ENCODE peak calls at places on chromosomes 13 and 19, in eight cellular contexts. E, S, J, W, K, I, U and M are unnamed samples.

GRCh38 chr19:18672044-18672451 is 11.4 kb upstream of the CRTC1 start:
- DNase-seq in E (no peak), S (no peak), J (no peak), W (no peak), K (no peak), I (no peak), U (no peak), M (no peak)

GRCh38 chr19:1503089-1503924 is 9.5 kb downstream of the ADAMTSL5 start:
- DNase-seq in E (peak; percentile 84), S (no peak), J (no peak), W (peak; percentile 82), K (no peak), I (no peak), U (peak; percentile 51), M (peak; percentile 41)

GRCh38 chr19:19256072-19256969 is 16.8 kb downstream of the TM6SF2 start:
- DNase-seq in E (no peak), S (no peak), J (no peak), W (no peak), K (no peak), I (no peak), U (no peak), M (no peak)

GRCh38 chr13:48096670-48097069 is 1.8 kb upstream of the MED4 start:
- DNase-seq in E (no peak), S (no peak), J (no peak), W (no peak), K (no peak), I (no peak), U (no peak), M (no peak)

GRCh38 chr13:91381371-91381770 is 17.1 kb upstream of the GPC5 start:
- DNase-seq in E (peak; percentile 38), S (no peak), J (no peak), W (no peak), K (no peak), I (no peak), U (no peak), M (no peak)

GRCh38 chr13:24709186-24709913 is 29.1 kb downstream of the ATP12A start:
- DNase-seq in E (no peak), S (no peak), J (no peak), W (no peak), K (no peak), I (no peak), U (peak; percentile 69), M (peak; percentile 49)

GRCh38 chr19:49677901-49678674 is 1.0 kb downstream of the PRMT1 start:
- DNase-seq in E (peak; percentile 89), S (peak; percentile 72), J (peak; percentile 74), W (peak; percentile 84), K (peak; percentile 93), I (peak; percentile 76), U (peak; percentile 77), M (peak; percentile 77)

GRCh38 chr13:62512194-62513141 is 1096.8 kb upstream of the PCDH20 start:
- DNase-seq in E (peak; percentile 66), S (peak; percentile 20), J (no peak), W (peak; percentile 28), K (peak; percentile 30), I (peak; percentile 39), U (no peak), M (no peak)

GRCh38 chr19:5032101-5032967 is 63.4 kb downstream of the KDM4B start:
- DNase-seq in E (no peak), S (no peak), J (no peak), W (no peak), K (no peak), I (no peak), U (no peak), M (no peak)

GRCh38 chr13:93060144-93060543 is 166.5 kb upstream of the GPC6 start:
- DNase-seq in E (no peak), S (no peak), J (no peak), W (no peak), K (no peak), I (no peak), U (no peak), M (no peak)

GRCh38 chr13:70960841-70961443 is 852.7 kb upstream of the KLHL1 start:
- DNase-seq in E (peak; percentile 44), S (no peak), J (no peak), W (no peak), K (peak; percentile 29), I (no peak), U (no peak), M (no peak)

GRCh38 chr13:33908111-33908510 is 90.2 kb downstream of the RFC3 start:
- DNase-seq in E (no peak), S (no peak), J (no peak), W (no peak), K (no peak), I (no peak), U (no peak), M (no peak)

GRCh38 chr13:44884076-44884729 is 105.1 kb downstream of the NUFIP1 start:
- DNase-seq in E (no peak), S (no peak), J (no peak), W (no peak), K (no peak), I (no peak), U (no peak), M (no peak)

GRCh38 chr19:45800009-45800553 is 7.4 kb upstream of the DMWD start:
- DNase-seq in E (peak; percentile 54), S (no peak), J (no peak), W (no peak), K (no peak), I (no peak), U (no peak), M (no peak)

GRCh38 chr19:38183227-38183914 is 40.7 kb downstream of the DPF1 start:
- DNase-seq in E (peak; percentile 36), S (no peak), J (no peak), W (no peak), K (peak; percentile 60), I (no peak), U (no peak), M (no peak)

GRCh38 chr19:48695743-48696352 is at the start of gene FUT2:
- DNase-seq in E (no peak), S (no peak), J (no peak), W (no peak), K (no peak), I (no peak), U (no peak), M (no peak)

GRCh38 chr13:75639426-75639825 is 3.3 kb downstream of the LMO7 start:
- DNase-seq in E (no peak), S (no peak), J (no peak), W (no peak), K (no peak), I (no peak), U (no peak), M (no peak)

GRCh38 chr19:9838324-9838723 is 3.2 kb downstream of the PIN1 start:
- DNase-seq in E (no peak), S (no peak), J (no peak), W (no peak), K (no peak), I (no peak), U (no peak), M (no peak)

GRCh38 chr13:107258599-107259187 is 690.8 kb upstream of the ARGLU1 start:
- DNase-seq in E (no peak), S (no peak), J (no peak), W (no peak), K (no peak), I (no peak), U (no peak), M (no peak)

GRCh38 chr19:8481191-8481590 is 21.2 kb downstream of the PRAM1 start:
- DNase-seq in E (no peak), S (no peak), J (no peak), W (no peak), K (no peak), I (no peak), U (no peak), M (no peak)

GRCh38 chr19:34260771-34261173 is 6.4 kb downstream of the GARRE1 start:
- DNase-seq in E (no peak), S (no peak), J (no peak), W (no peak), K (no peak), I (no peak), U (no peak), M (no peak)

GRCh38 chr19:1512671-1513491 is at the start of gene ADAMTSL5:
- DNase-seq in E (no peak), S (no peak), J (no peak), W (peak; percentile 81), K (no peak), I (no peak), U (peak; percentile 50), M (no peak)

GRCh38 chr19:20077791-20078463 is at the start of gene ZNF90:
- DNase-seq in E (peak; percentile 23), S (peak; percentile 96), J (peak; percentile 93), W (peak; percentile 89), K (peak; percentile 95), I (peak; percentile 83), U (peak; percentile 84), M (peak; percentile 85)

GRCh38 chr13:75365724-75366173 is 116.2 kb downstream of the TBC1D4 start:
- DNase-seq in E (no peak), S (no peak), J (no peak), W (no peak), K (no peak), I (peak; percentile 79), U (no peak), M (no peak)

GRCh38 chr13:31674056-31674455 is 65.3 kb upstream of the RXFP2 start:
- DNase-seq in E (no peak), S (no peak), J (no peak), W (no peak), K (no peak), I (no peak), U (no peak), M (no peak)

GRCh38 chr19:36054733-36055686 is at the start of gene WDR62:
- DNase-seq in E (peak; percentile 97), S (peak; percentile 93), J (peak; percentile 94), W (peak; percentile 97), K (peak; percentile 94), I (peak; percentile 58), U (no peak), M (peak; percentile 91)

GRCh38 chr19:19578241-19578640 is 40.2 kb downstream of the CILP2 start:
- DNase-seq in E (peak; percentile 26), S (no peak), J (no peak), W (no peak), K (no peak), I (no peak), U (no peak), M (no peak)

GRCh38 chr19:3606690-3607289 is at the start of gene TBXA2R:
- DNase-seq in E (peak; percentile 72), S (no peak), J (peak; percentile 72), W (peak; percentile 83), K (no peak), I (no peak), U (no peak), M (peak; percentile 73)
- H3K4me3 ChIP-seq in E (peak within 1 kb of the TSS; percentile 31), S (peak within 1 kb of the TSS; percentile 47), J (peak within 1 kb of the TSS; percentile 50), W (peak within 1 kb of the TSS; percentile 45), K (peak within 1 kb of the TSS; percentile 65), I (no peak within 1 kb of the TSS), U (peak within 1 kb of the TSS; percentile 6), M (peak within 1 kb of the TSS; percentile 20)

GRCh38 chr13:49754146-49754545 is 38.3 kb downstream of the KPNA3 start:
- DNase-seq in E (no peak), S (no peak), J (no peak), W (no peak), K (no peak), I (no peak), U (no peak), M (no peak)
- H3K4me3 ChIP-seq in E (no peak overlapping the region), S (no peak overlapping the region), J (no peak overlapping the region), W (no peak overlapping the region), K (no peak overlapping the region), I (no peak overlapping the region), U (no peak overlapping the region), M (no peak overlapping the region)

GRCh38 chr13:85525411-85525810 is 273.8 kb downstream of the SLITRK6 start:
- DNase-seq in E (no peak), S (no peak), J (no peak), W (no peak), K (no peak), I (no peak), U (no peak), M (no peak)
- H3K4me3 ChIP-seq in E (no peak overlapping the region), S (no peak overlapping the region), J (no peak overlapping the region), W (no peak overlapping the region), K (no peak overlapping the region), I (no peak overlapping the region), U (no peak overlapping the region), M (no peak overlapping the region)

GRCh38 chr19:47239610-47240296 is 8.8 kb upstream of the BBC3 start:
- DNase-seq in E (peak; percentile 71), S (no peak), J (no peak), W (peak; percentile 75), K (no peak), I (no peak), U (peak; percentile 56), M (peak; percentile 66)
- H3K4me3 ChIP-seq in E (no peak overlapping the region), S (no peak overlapping the region), J (no peak overlapping the region), W (peak overlapping the region; percentile 25), K (peak overlapping the region; percentile 3), I (no peak overlapping the region), U (no peak overlapping the region), M (peak overlapping the region; percentile 31)